ENCODE peak calls at places on chromosomes 11 and 22, in six cellular contexts. V is GM18507; I is ELR; N is midbrain; Q is activated CD4-positive, alpha-beta T cell treated with anti-CD3 and anti-CD28 coated beads, Interleukin-2, amount 50 U/mL, for 48 hours; P is AG10803. M is an unnamed sample.

GRCh38 chr22:44534335-44534734 is 36.3 kb upstream of the RTL6 start:
- DNase-seq in I (no peak), P (no peak), N (no peak), V (no peak), Q (no peak), M (no peak)

GRCh38 chr11:95035316-95035715 is 10.3 kb downstream of the KDM4E start:
- DNase-seq in I (no peak), N (no peak), V (no peak), Q (no peak), P (no peak), M (no peak)

GRCh38 chr11:62025429-62026105 is 58.1 kb upstream of the FTH1 start:
- DNase-seq in V (peak), N (peak), I (peak), Q (peak), P (peak), M (peak)

GRCh38 chr11:29282088-29282487 is 734.7 kb downstream of the KCNA4 start:
- DNase-seq in N (no peak), P (peak), V (no peak), Q (no peak), I (peak), M (no peak)

GRCh38 chr11:79404325-79404724 is 36.5 kb downstream of the TENM4 start:
- DNase-seq in Q (no peak), I (no peak), P (no peak), N (no peak), V (no peak), M (no peak)

GRCh38 chr11:398826-399225 is 4.8 kb downstream of the PKP3 start:
- DNase-seq in Q (no peak), I (peak), N (no peak), P (no peak), V (no peak), M (no peak)

GRCh38 chr11:61541568-61541967 is 33.0 kb downstream of the LRRC10B start:
- DNase-seq in Q (no peak), P (peak), N (no peak), V (no peak), I (no peak), M (peak)

GRCh38 chr11:46949297-46949696 is 12.7 kb downstream of the CSTPP1 start:
- DNase-seq in P (no peak), V (no peak), Q (no peak), N (no peak), I (no peak), M (no peak)

GRCh38 chr11:645536-645935 is 8.5 kb downstream of the DRD4 start:
- DNase-seq in P (no peak), Q (no peak), N (no peak), V (no peak), I (no peak), M (no peak)

GRCh38 chr11:110130642-110131238 is 37.5 kb downstream of the ZC3H12C start:
- DNase-seq in P (no peak), V (no peak), Q (no peak), I (no peak), N (peak), M (no peak)

GRCh38 chr11:2655834-2656622 is 43.8 kb downstream of the KCNQ1OT1 start:
- DNase-seq in Q (no peak), V (no peak), P (peak), I (peak), N (no peak), M (no peak)

GRCh38 chr11:68992743-68993255 is 12.0 kb upstream of the MRGPRD start:
- DNase-seq in V (no peak), N (no peak), I (no peak), P (no peak), Q (no peak), M (no peak)

GRCh38 chr22:29359469-29359868 is 28.9 kb downstream of the AP1B1 start:
- DNase-seq in I (peak), V (no peak), N (peak), Q (no peak), P (peak), M (no peak)

GRCh38 chr11:70853103-70853830 is 399.1 kb downstream of the SHANK2 start:
- DNase-seq in N (no peak), P (no peak), I (no peak), Q (no peak), V (no peak), M (no peak)

GRCh38 chr11:39810358-39810757 is 1649.1 kb downstream of the LRRC4C start:
- DNase-seq in I (no peak), N (no peak), V (no peak), P (no peak), Q (no peak), M (no peak)

GRCh38 chr11:9121397-9121796 is 30.0 kb upstream of the SCUBE2 start:
- DNase-seq in N (no peak), V (no peak), Q (no peak), P (no peak), I (no peak), M (no peak)

GRCh38 chr11:76699461-76700091 is 29.0 kb upstream of the LRRC32 start:
- DNase-seq in I (peak), V (no peak), P (no peak), Q (no peak), N (no peak), M (no peak)

GRCh38 chr11:1450958-1451710 is 35.4 kb downstream of the MOB2 start:
- DNase-seq in Q (no peak), I (no peak), P (no peak), N (no peak), V (no peak), M (no peak)